ENCODE peak calls at places on chromosomes 4 and X, in nine cellular contexts. G is activated naive CD8-positive, alpha-beta T cell treated with anti-CD3 and anti-CD28 coated beads, Interleukin-2, amount 50 U/mL, for 24 hours; T is activated gamma-delta T cell treated with Interleukin-2 at 50 U/mL for 16 hours; R is fibroblast of lung; P is NCI-H774; V is NCI-H345; A is cardiac septum; H is activated T-helper 1 cell treated with anti-CD3 and anti-CD28 coated beads, Interleukin-2, amount 50 U/mL, for 16 hours; W is activated CD4-positive, CD25-positive, alpha-beta regulatory T cell treated with anti-CD3 and anti-CD28 coated beads, Interleukin-2, amount 50 U/mL, for 16 hours. F is an unnamed sample.
A peak's percentile ranks its signal among the peaks of the same experiment; 100 is the strongest.

GRCh38 chr4:108292229-108292628 is 123.5 kb upstream of the LEF1 start:
- DNase-seq in W (no peak), G (no peak), H (no peak), P (no peak), R (no peak), T (no peak), V (no peak), A (no peak), F (no peak)

GRCh38 chr4:176383273-176384077 is 63.7 kb downstream of the SPCS3 start:
- DNase-seq in A (no peak), V (no peak), P (no peak), W (no peak), R (peak; percentile 64), G (no peak), T (no peak), H (no peak), F (no peak)

GRCh38 chr4:7873881-7874280 is 65.8 kb downstream of the AFAP1 start:
- DNase-seq in R (no peak), G (no peak), W (no peak), H (no peak), P (no peak), T (no peak), V (no peak), A (no peak), F (no peak)

GRCh38 chrX:139286342-139286741 is 244.2 kb upstream of the F9 start:
- DNase-seq in V (no peak), A (no peak), W (no peak), H (no peak), P (no peak), T (no peak), G (no peak), R (no peak), F (no peak)

GRCh38 chr4:81003549-81004240 is 26.8 kb upstream of the BMP3 start:
- DNase-seq in W (no peak), H (no peak), R (no peak), T (no peak), A (no peak), P (no peak), V (no peak), G (no peak), F (no peak)

GRCh38 chrX:131792789-131793462 is 230.2 kb upstream of the STK26 start:
- DNase-seq in H (peak; percentile 75), T (peak; percentile 87), V (peak; percentile 57), W (no peak), G (no peak), P (peak; percentile 89), A (peak; percentile 90), R (no peak), F (no peak)

GRCh38 chrX:150627957-150628356 is 59.5 kb downstream of the MTM1 start:
- DNase-seq in H (no peak), V (no peak), G (no peak), W (no peak), A (no peak), T (no peak), P (no peak), R (no peak), F (no peak)

GRCh38 chr4:186250740-186251124 is 15.3 kb upstream of the F11 start:
- DNase-seq in A (no peak), R (no peak), T (no peak), H (no peak), P (no peak), W (no peak), G (no peak), V (no peak), F (no peak)

GRCh38 chr4:10032625-10033024 is 11.3 kb upstream of the SLC2A9 start:
- DNase-seq in T (no peak), V (no peak), H (no peak), P (peak; percentile 5), W (no peak), G (no peak), R (peak; percentile 22), A (no peak), F (no peak)

GRCh38 chr4:150462743-150463142 is 119.2 kb upstream of the MAB21L2 start:
- DNase-seq in G (no peak), V (no peak), A (no peak), H (no peak), T (no peak), P (no peak), W (no peak), R (peak; percentile 30), F (no peak)

GRCh38 chrX:45745479-45745878 is 544.8 kb upstream of the DIPK2B start:
- DNase-seq in G (no peak), R (no peak), H (no peak), V (no peak), A (no peak), W (no peak), P (no peak), T (no peak), F (no peak)

GRCh38 chr4:87219648-87220093 is 747 bp downstream of the KLHL8 start:
- DNase-seq in W (no peak), R (no peak), A (peak; percentile 81), V (peak; percentile 32), G (peak; percentile 59), H (peak; percentile 40), P (peak; percentile 9), T (peak; percentile 44), F (peak; percentile 70)

GRCh38 chrX:131734621-131735020 is 190.7 kb downstream of the OR13H1 start:
- DNase-seq in P (no peak), W (no peak), H (peak; percentile 41), G (no peak), A (no peak), R (no peak), V (peak; percentile 12), T (peak; percentile 64), F (no peak)